ENCODE peak calls at places on chromosomes 6 and 20, in eight cellular contexts. B, E, R, A, C, I, O and F are unnamed samples.

GRCh38 chr20:24470031-24470781 is 777 bp downstream of the SYNDIG1 start:
- DNase-seq in B (no peak), E (no peak), R (peak; percentile 26), A (peak; percentile 1), C (peak; percentile 22), I (peak; percentile 57), O (no peak), F (no peak)

GRCh38 chr20:50999355-50999754 is 23.6 kb downstream of the KCNG1 start:
- DNase-seq in B (no peak), E (no peak), R (no peak), A (no peak), C (no peak), I (no peak), O (no peak), F (no peak)

GRCh38 chr6:138509371-138509770 is 10.1 kb upstream of the NHSL1 start:
- DNase-seq in B (no peak), E (peak; percentile 18), R (peak; percentile 64), A (peak; percentile 57), C (peak; percentile 33), I (peak; percentile 47), O (no peak), F (peak; percentile 71)

GRCh38 chr6:32223258-32224235 is at the start of gene NOTCH4:
- DNase-seq in B (no peak), E (no peak), R (no peak), A (no peak), C (no peak), I (no peak), O (no peak), F (no peak)

GRCh38 chr20:18728165-18728866 is 85.3 kb upstream of the SCP2D1 start:
- DNase-seq in B (no peak), E (no peak), R (no peak), A (no peak), C (no peak), I (no peak), O (no peak), F (no peak)

GRCh38 chr6:136754820-136755219 is 37.5 kb downstream of the MAP3K5 start:
- DNase-seq in B (no peak), E (no peak), R (no peak), A (no peak), C (no peak), I (no peak), O (no peak), F (no peak)

GRCh38 chr20:34654207-34654744 is 22.6 kb downstream of the PIGU start:
- DNase-seq in B (no peak), E (no peak), R (no peak), A (no peak), C (no peak), I (no peak), O (no peak), F (no peak)

GRCh38 chr20:63903796-63904570 is 9.1 kb downstream of the DNAJC5 start:
- DNase-seq in B (no peak), E (no peak), R (no peak), A (no peak), C (peak; percentile 17), I (no peak), O (no peak), F (no peak)

GRCh38 chr6:142885182-142885867 is 59.7 kb downstream of the HIVEP2 start:
- DNase-seq in B (peak; percentile 95), E (no peak), R (peak; percentile 98), A (peak; percentile 96), C (peak; percentile 99), I (peak; percentile 99), O (no peak), F (peak; percentile 97)

GRCh38 chr20:46308258-46309157 is at the start of gene CDH22:
- DNase-seq in B (no peak), E (no peak), R (peak; percentile 36), A (peak; percentile 32), C (peak; percentile 18), I (no peak), O (no peak), F (no peak)

GRCh38 chr6:166770216-166771116 is 143.4 kb upstream of the RPS6KA2 start:
- DNase-seq in B (no peak), E (no peak), R (no peak), A (peak; percentile 10), C (no peak), I (no peak), O (no peak), F (no peak)

GRCh38 chr6:20409427-20409971 is 7.8 kb downstream of the E2F3 start:
- DNase-seq in B (no peak), E (no peak), R (no peak), A (no peak), C (peak; percentile 7), I (no peak), O (no peak), F (no peak)

GRCh38 chr20:59013959-59014608 is 5.1 kb upstream of the TUBB1 start:
- DNase-seq in B (no peak), E (peak; percentile 40), R (no peak), A (no peak), C (peak; percentile 78), I (no peak), O (no peak), F (peak; percentile 38)

GRCh38 chr20:59015411-59015810 is 3.8 kb upstream of the TUBB1 start:
- DNase-seq in B (no peak), E (no peak), R (no peak), A (no peak), C (no peak), I (no peak), O (no peak), F (no peak)

GRCh38 chr20:59015812-59016711 is 3.2 kb upstream of the TUBB1 start:
- DNase-seq in B (no peak), E (no peak), R (no peak), A (no peak), C (no peak), I (no peak), O (no peak), F (no peak)

GRCh38 chr20:59013031-59013951 is 5.9 kb upstream of the TUBB1 start:
- DNase-seq in B (no peak), E (no peak), R (no peak), A (no peak), C (no peak), I (no peak), O (no peak), F (no peak)

DNA sequence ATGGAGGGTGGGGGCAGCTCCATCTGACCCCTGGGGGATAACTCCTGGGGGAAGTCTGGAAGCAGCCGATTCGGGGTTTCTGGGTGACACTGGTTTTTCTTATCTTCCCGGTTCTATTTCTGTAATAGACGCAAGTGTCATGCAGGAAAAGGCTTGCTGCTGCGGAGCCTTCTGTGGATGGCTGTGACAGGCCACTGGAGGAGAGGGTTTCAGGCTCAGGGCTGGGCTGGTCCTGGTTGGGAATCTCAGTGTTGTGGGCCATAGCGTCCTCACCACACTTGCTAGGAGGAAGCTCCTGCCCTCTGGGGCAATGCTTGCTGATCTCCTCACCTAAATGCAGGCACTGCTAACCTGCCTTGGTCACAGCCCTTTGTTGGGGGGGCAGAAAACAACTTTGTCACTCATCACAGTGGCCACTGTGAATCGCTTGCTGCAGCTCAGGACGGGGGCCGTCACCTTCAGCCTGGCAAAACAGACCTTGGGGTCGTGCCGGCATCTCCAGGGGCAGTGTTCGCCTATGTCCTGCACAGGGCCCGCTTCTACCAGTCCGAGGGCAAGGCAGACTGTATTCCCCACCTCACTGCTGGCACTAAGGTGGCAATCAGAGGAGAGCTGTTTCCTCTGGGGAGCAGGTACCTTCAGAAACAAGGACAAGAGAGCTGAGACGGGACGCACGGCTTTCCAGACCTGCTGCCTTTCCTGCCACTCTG is 4.4 kb upstream of the TUBB1 start:
- DNase-seq in B (no peak), E (no peak), R (no peak), A (no peak), C (no peak), I (no peak), O (no peak), F (no peak)
- TF ChIP-seq CTCF in B (no peak), E (no peak), R (no peak), A (no peak), C (no peak), I (no peak), O (no peak), F (no peak)

GRCh38 chr20:61742097-61742805 is 323.4 kb downstream of the TAF4 start:
- DNase-seq in B (no peak), E (no peak), R (no peak), A (no peak), C (no peak), I (no peak), O (no peak), F (no peak)
- TF ChIP-seq CTCF in B (no peak), E (peak; percentile 34), R (no peak), A (no peak), C (no peak), I (no peak), O (no peak), F (no peak)

DNA sequence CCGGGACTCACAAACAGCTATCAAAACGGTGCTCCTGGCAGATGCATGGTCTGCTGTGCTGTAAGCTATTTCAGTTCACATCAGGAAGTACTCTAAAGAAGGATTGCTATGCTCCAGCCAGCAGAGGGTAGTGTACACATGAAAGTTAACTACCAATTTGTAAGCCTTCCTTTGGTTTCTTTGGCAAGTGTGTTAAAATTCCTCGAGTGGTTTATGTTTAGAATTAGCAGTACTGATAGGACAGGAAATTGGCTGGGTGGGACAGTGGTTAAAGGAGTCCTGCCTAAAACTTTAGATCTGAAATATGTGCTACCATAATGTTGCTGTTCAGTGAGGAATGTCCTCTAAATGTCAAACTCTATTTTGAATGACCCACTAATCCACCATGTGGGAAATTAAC is 47.4 kb downstream of the TRMT11 start:
- DNase-seq in B (peak; percentile 80), E (no peak), R (peak; percentile 68), A (peak; percentile 94), C (peak; percentile 93), I (peak; percentile 58), O (no peak), F (peak; percentile 68)
- TF ChIP-seq CTCF in B (peak; percentile 68), E (peak; percentile 59), R (peak; percentile 73), A (peak; percentile 76), C (peak; percentile 85), I (peak; percentile 57), O (peak; percentile 68), F (peak; percentile 68)

GRCh38 chr6:63923139-63923739 is 287.6 kb downstream of the PHF3 start:
- DNase-seq in B (no peak), E (no peak), R (peak; percentile 55), A (peak; percentile 62), C (peak; percentile 25), I (peak; percentile 7), O (no peak), F (peak; percentile 57)
- TF ChIP-seq CTCF in B (peak; percentile 22), E (peak; percentile 76), R (peak; percentile 46), A (peak; percentile 52), C (peak; percentile 59), I (peak; percentile 70), O (peak; percentile 69), F (peak; percentile 36)

GRCh38 chr6:46419576-46420002 is 71.7 kb downstream of the RCAN2 start:
- DNase-seq in B (no peak), E (peak; percentile 35), R (peak; percentile 73), A (peak; percentile 79), C (peak; percentile 48), I (peak; percentile 48), O (no peak), F (peak; percentile 78)
- TF ChIP-seq CTCF in B (peak; percentile 60), E (peak; percentile 67), R (peak; percentile 89), A (peak; percentile 76), C (peak; percentile 83), I (peak; percentile 81), O (peak; percentile 78), F (peak; percentile 73)